ENCODE peak calls at places on chromosomes 12 and 14, in four cellular contexts. H is lower lobe of right lung, X is kidney, I is stomach. D is an unnamed sample.
A peak's percentile ranks its signal among the peaks of the same experiment; 100 is the strongest.

GRCh38 chr12:108798551-108799221 is 58.7 kb downstream of the SSH1 start:
- DNase-seq in X (no peak), H (no peak), I (no peak), D (peak; percentile 23)

GRCh38 chr12:67193705-67194104 is 75.5 kb upstream of the CAND1 start:
- DNase-seq in X (no peak), H (no peak), I (no peak), D (peak; percentile 26)

GRCh38 chr12:23049180-23049579 is 424.2 kb downstream of the ETNK1 start:
- DNase-seq in H (no peak), X (no peak), I (no peak), D (peak; percentile 21)

GRCh38 chr14:89372156-89372555 is 44.9 kb downstream of the FOXN3 start:
- DNase-seq in H (no peak), I (no peak), X (no peak), D (no peak)

GRCh38 chr14:97177016-97177415 is 379.8 kb downstream of the VRK1 start:
- DNase-seq in I (no peak), X (no peak), H (no peak), D (peak; percentile 9)

GRCh38 chr14:101927859-101928258 is 36.5 kb upstream of the DYNC1H1 start:
- DNase-seq in I (peak; percentile 53), X (peak; percentile 96), H (peak; percentile 87), D (peak; percentile 60)

GRCh38 chr14:75277000-75277795 is 1.4 kb upstream of the FOS start:
- DNase-seq in H (peak; percentile 96), I (peak; percentile 90), X (peak; percentile 97), D (peak; percentile 88)

GRCh38 chr14:102220031-102220430 is 80.3 kb downstream of the WDR20 start:
- DNase-seq in H (no peak), X (no peak), I (no peak), D (no peak)

GRCh38 chr14:70398280-70398679 is 18.6 kb downstream of the SYNJ2BP start:
- DNase-seq in H (no peak), I (no peak), X (no peak), D (no peak)

GRCh38 chr12:127588224-127588623 is 678.7 kb upstream of the TMEM132C start:
- DNase-seq in H (no peak), I (no peak), X (no peak), D (peak; percentile 1)

GRCh38 chr12:26226629-26227375 is 31.4 kb downstream of the SSPN start:
- DNase-seq in I (peak; percentile 30), X (peak; percentile 77), H (no peak), D (peak; percentile 75)

GRCh38 chr14:99809376-99809775 is 16.2 kb downstream of the EML1 start:
- DNase-seq in I (no peak), H (no peak), X (no peak), D (no peak)

GRCh38 chr14:71324767-71325272 is 417.6 kb downstream of the PCNX1 start:
- DNase-seq in H (no peak), X (no peak), I (no peak), D (peak; percentile 24)

GRCh38 chr12:67415473-67415872 is 146.3 kb downstream of the CAND1 start:
- DNase-seq in I (no peak), X (no peak), H (no peak), D (peak; percentile 32)

GRCh38 chr14:91406451-91406850 is 11.2 kb downstream of the CCDC88C start:
- DNase-seq in H (no peak), X (no peak), I (no peak), D (no peak)

GRCh38 chr12:65631621-65632111 is 192.6 kb upstream of the HMGA2 start:
- DNase-seq in H (no peak), I (no peak), X (no peak), D (peak; percentile 100)

GRCh38 chr14:100533647-100534485 is 53.4 kb downstream of the BEGAIN start:
- DNase-seq in H (peak; percentile 65), X (peak; percentile 75), I (peak; percentile 25), D (no peak)

GRCh38 chr14:90398315-90398811 is 1.5 kb downstream of the CALM1 start:
- DNase-seq in X (peak; percentile 84), H (peak; percentile 66), I (peak; percentile 44), D (no peak)

GRCh38 chr12:112868459-112869041 is 38.2 kb upstream of the OAS1 start:
- DNase-seq in H (no peak), X (no peak), I (no peak), D (peak; percentile 20)

GRCh38 chr12:774051-774614 is 21.8 kb downstream of the WNK1 start:
- DNase-seq in H (no peak), I (no peak), X (no peak), D (no peak)

GRCh38 chr14:68594737-68595380 is 198.0 kb downstream of the ZFP36L1 start:
- DNase-seq in I (no peak), H (no peak), X (no peak), D (no peak)

GRCh38 chr12:41061189-41061588 is 126.9 kb upstream of the PDZRN4 start:
- DNase-seq in H (no peak), X (no peak), I (no peak), D (no peak)

GRCh38 chr12:106585862-106586534 is 3.2 kb downstream of the RFX4 start:
- DNase-seq in X (no peak), H (no peak), I (no peak), D (peak; percentile 17)

GRCh38 chr12:101039848-101040531 is 170.0 kb downstream of the SLC5A8 start:
- DNase-seq in I (no peak), H (no peak), X (no peak), D (peak; percentile 24)

GRCh38 chr12:95262808-95263207 is 45.2 kb downstream of the VEZT start:
- DNase-seq in I (no peak), H (no peak), X (no peak), D (peak; percentile 8)

GRCh38 chr12:71771069-71771468 is 16.4 kb downstream of the RAB21 start:
- DNase-seq in H (no peak), I (no peak), X (no peak), D (no peak)

GRCh38 chr12:19994970-19995369 is 373.4 kb upstream of the PDE3A start:
- DNase-seq in I (no peak), H (no peak), X (no peak), D (no peak)

GRCh38 chr12:96236221-96236822 is 42.1 kb downstream of the ELK3 start:
- DNase-seq in H (no peak), I (no peak), X (no peak), D (peak; percentile 68)

GRCh38 chr14:34030864-34031263 is 80.0 kb upstream of the EGLN3 start:
- DNase-seq in I (no peak), H (no peak), X (no peak), D (peak; percentile 45)

GRCh38 chr14:93959239-93960107 is 16.9 kb downstream of the ASB2 start:
- DNase-seq in H (peak; percentile 67), I (peak; percentile 77), X (peak; percentile 91), D (peak; percentile 100)

GRCh38 chr12:83005534-83006197 is 319.0 kb downstream of the TMTC2 start:
- DNase-seq in I (no peak), X (no peak), H (no peak), D (no peak)

GRCh38 chr12:79250186-79250585 is 385.6 kb downstream of the SYT1 start:
- DNase-seq in I (no peak), H (no peak), X (no peak), D (no peak)

DNA sequence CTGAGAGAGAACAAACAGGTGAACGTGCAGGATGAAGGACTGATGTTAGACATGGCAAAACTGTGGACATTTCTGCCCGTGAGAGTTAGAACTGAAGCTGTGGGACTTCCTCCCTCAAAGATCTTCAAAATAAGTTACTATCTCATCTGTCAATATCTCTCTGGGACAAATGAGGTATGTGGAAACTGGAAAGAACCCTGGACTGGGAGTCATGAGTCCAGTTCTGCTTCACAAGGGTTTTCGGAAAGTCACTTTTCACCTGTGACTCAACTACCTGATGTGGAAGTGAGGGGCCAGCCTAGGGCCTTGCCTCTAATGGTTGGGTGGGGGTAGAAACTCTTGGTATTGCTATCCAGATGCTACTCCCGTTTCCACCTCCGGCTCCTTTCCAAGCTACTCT is 47.3 kb downstream of the RAB35 start:
- DNase-seq in H (no peak), I (no peak), X (no peak), D (no peak)
- H3K4me1 ChIP-seq in H (no peaks in the 10 kb centered on the region), I (no peaks in the 10 kb centered on the region), X (no peaks in the 10 kb centered on the region), D (peaks cover 8% of the 10 kb centered on the region)

GRCh38 chr12:132083731-132084641 is 60.1 kb downstream of the DDX51 start:
- DNase-seq in H (peak; percentile 94), I (peak; percentile 93), X (peak; percentile 97), D (peak; percentile 86)

GRCh38 chr12:132081423-132081822 is 62.7 kb downstream of the DDX51 start:
- DNase-seq in X (no peak), I (no peak), H (no peak), D (no peak)

GRCh38 chr12:132089407-132089910 is 54.7 kb downstream of the DDX51 start:
- DNase-seq in H (no peak), I (no peak), X (no peak), D (no peak)

GRCh38 chr12:132079695-132080094 is 64.4 kb downstream of the DDX51 start:
- DNase-seq in I (no peak), X (no peak), H (no peak), D (no peak)

GRCh38 chr12:132084681-132085635 is 59.2 kb downstream of the DDX51 start:
- DNase-seq in H (peak; percentile 85), X (peak; percentile 90), I (peak; percentile 63), D (peak; percentile 42)
- H3K4me1 ChIP-seq in H (peaks cover 14% of the 10 kb centered on the region), X (peaks cover 3% of the 10 kb centered on the region), I (peaks cover 15% of the 10 kb centered on the region), D (peaks cover 12% of the 10 kb centered on the region)

GRCh38 chr12:125276567-125276966 is 211.3 kb downstream of the AACS start:
- DNase-seq in H (no peak), I (no peak), X (no peak), D (no peak)
- H3K4me1 ChIP-seq in H (no peaks in the 10 kb centered on the region), I (no peaks in the 10 kb centered on the region), X (no peaks in the 10 kb centered on the region), D (no peaks in the 10 kb centered on the region)

GRCh38 chr12:47902131-47902639 is 2.6 kb downstream of the VDR start:
- DNase-seq in H (no peak), I (no peak), X (no peak), D (no peak)
- H3K4me1 ChIP-seq in H (peaks cover 52% of the 10 kb centered on the region), I (peaks cover 28% of the 10 kb centered on the region), X (peaks cover 30% of the 10 kb centered on the region), D (peaks cover 63% of the 10 kb centered on the region)

D was measured in mammary epithelial cell.